ENCODE peak calls at places on chromosomes 13 and 19, in four cellular contexts. One of them, this sample, is unnamed.

GRCh38 chr13:64912141-64912540 is 2318.0 kb downstream of the PCDH9 start:
- DNase-seq in AG09309: peak; percentile 7
- DNase-seq in WERI-Rb-1: no peak
- DNase-seq in cardiac muscle cell: peak; percentile 72
- DNase-seq in this sample: peak; percentile 10

GRCh38 chr19:33622505-33622808 is 704 bp downstream of the CHST8 start:
- DNase-seq in AG09309: no peak
- DNase-seq in WERI-Rb-1: peak; percentile 22
- DNase-seq in cardiac muscle cell: peak; percentile 7
- DNase-seq in this sample: no peak

GRCh38 chr13:33548065-33548464 is 262.5 kb upstream of the STARD13 start:
- DNase-seq in AG09309: no peak
- DNase-seq in WERI-Rb-1: no peak
- DNase-seq in cardiac muscle cell: no peak
- DNase-seq in this sample: no peak

GRCh38 chr19:38304866-38305429 is 897 bp downstream of the C19orf33 start:
- DNase-seq in AG09309: no peak
- DNase-seq in WERI-Rb-1: peak; percentile 82
- DNase-seq in cardiac muscle cell: no peak
- DNase-seq in this sample: peak; percentile 33

GRCh38 chr19:35738021-35738886 is 4.0 kb downstream of the IGFLR1 start:
- DNase-seq in AG09309: no peak
- DNase-seq in WERI-Rb-1: no peak
- DNase-seq in cardiac muscle cell: no peak
- DNase-seq in this sample: no peak

GRCh38 chr19:10096615-10096963 is 5.9 kb downstream of the ANGPTL6 start:
- DNase-seq in AG09309: no peak
- DNase-seq in WERI-Rb-1: no peak
- DNase-seq in cardiac muscle cell: no peak
- DNase-seq in this sample: no peak

GRCh38 chr19:51691122-51692064 is 1.7 kb upstream of the SPACA6 start:
- DNase-seq in AG09309: no peak
- DNase-seq in WERI-Rb-1: no peak
- DNase-seq in cardiac muscle cell: peak; percentile 81
- DNase-seq in this sample: no peak

GRCh38 chr19:39199025-39199424 is 2.3 kb downstream of the NCCRP1 start:
- DNase-seq in AG09309: no peak
- DNase-seq in WERI-Rb-1: peak; percentile 46
- DNase-seq in cardiac muscle cell: peak; percentile 81
- DNase-seq in this sample: peak; percentile 26

GRCh38 chr19:23311551-23311950 is 61.4 kb upstream of the ZNF724 start:
- DNase-seq in AG09309: no peak
- DNase-seq in WERI-Rb-1: no peak
- DNase-seq in cardiac muscle cell: no peak
- DNase-seq in this sample: no peak

GRCh38 chr19:48964205-48965032 is 690 bp upstream of the FTL start:
- DNase-seq in AG09309: no peak
- DNase-seq in WERI-Rb-1: no peak
- DNase-seq in cardiac muscle cell: peak; percentile 70
- DNase-seq in this sample: no peak

GRCh38 chr13:98978280-98978679 is 416 bp upstream of the DOCK9 start:
- DNase-seq in AG09309: no peak
- DNase-seq in WERI-Rb-1: no peak
- DNase-seq in cardiac muscle cell: peak; percentile 39
- DNase-seq in this sample: peak; percentile 58

GRCh38 chr13:71577127-71577526 is 289.9 kb downstream of the DACH1 start:
- DNase-seq in AG09309: no peak
- DNase-seq in WERI-Rb-1: no peak
- DNase-seq in cardiac muscle cell: peak; percentile 2
- DNase-seq in this sample: peak; percentile 83

GRCh38 chr13:98576215-98576945 is 527 bp downstream of the STK24 start:
- DNase-seq in AG09309: no peak
- DNase-seq in WERI-Rb-1: peak; percentile 67
- DNase-seq in cardiac muscle cell: peak; percentile 39
- DNase-seq in this sample: no peak

GRCh38 chr19:19366691-19367396 is 38.6 kb upstream of the GATAD2A start:
- DNase-seq in AG09309: no peak
- DNase-seq in WERI-Rb-1: peak; percentile 89
- DNase-seq in cardiac muscle cell: peak; percentile 79
- DNase-seq in this sample: no peak

GRCh38 chr13:50283017-50283416 is 267.8 kb downstream of the KCNRG start:
- DNase-seq in AG09309: no peak
- DNase-seq in WERI-Rb-1: no peak
- DNase-seq in cardiac muscle cell: no peak
- DNase-seq in this sample: no peak

GRCh38 chr19:55305491-55305890 is 19.6 kb downstream of the TMEM150B start:
- DNase-seq in AG09309: no peak
- DNase-seq in WERI-Rb-1: peak; percentile 60
- DNase-seq in cardiac muscle cell: peak; percentile 34
- DNase-seq in this sample: no peak

GRCh38 chr13:45349438-45349837 is 8.5 kb upstream of the TPT1 start:
- DNase-seq in AG09309: no peak
- DNase-seq in WERI-Rb-1: no peak
- DNase-seq in cardiac muscle cell: no peak
- DNase-seq in this sample: no peak

GRCh38 chr19:49910179-49910578 is 13.5 kb upstream of the IL4I1 start:
- DNase-seq in AG09309: no peak
- DNase-seq in WERI-Rb-1: no peak
- DNase-seq in cardiac muscle cell: no peak
- DNase-seq in this sample: no peak

GRCh38 chr19:46081928-46082727 is 41.3 kb upstream of the IGFL4 start:
- DNase-seq in AG09309: no peak
- DNase-seq in WERI-Rb-1: peak; percentile 25
- DNase-seq in cardiac muscle cell: peak; percentile 75
- DNase-seq in this sample: no peak

GRCh38 chr19:48596237-48596636 is 10.3 kb upstream of the SPACA4 start:
- DNase-seq in AG09309: no peak
- DNase-seq in WERI-Rb-1: no peak
- DNase-seq in cardiac muscle cell: no peak
- DNase-seq in this sample: no peak

GRCh38 chr19:49866933-49867782 is at the start of gene PNKP:
- DNase-seq in AG09309: no peak
- DNase-seq in WERI-Rb-1: peak; percentile 89
- DNase-seq in cardiac muscle cell: peak; percentile 96
- DNase-seq in this sample: peak; percentile 56

GRCh38 chr13:106738279-106738678 is 170.3 kb upstream of the ARGLU1 start:
- DNase-seq in AG09309: no peak
- DNase-seq in WERI-Rb-1: peak; percentile 54
- DNase-seq in cardiac muscle cell: no peak
- DNase-seq in this sample: no peak

GRCh38 chr13:23279321-23279720 is 98.5 kb downstream of the SGCG start:
- DNase-seq in AG09309: no peak
- DNase-seq in WERI-Rb-1: no peak
- DNase-seq in cardiac muscle cell: peak; percentile 17
- DNase-seq in this sample: no peak

GRCh38 chr19:55379161-55379560 is 2.5 kb downstream of the TMEM190 start:
- DNase-seq in AG09309: no peak
- DNase-seq in WERI-Rb-1: peak; percentile 85
- DNase-seq in cardiac muscle cell: no peak
- DNase-seq in this sample: no peak

GRCh38 chr19:3152431-3152780 is 16.6 kb downstream of the GNA15 start:
- DNase-seq in AG09309: no peak
- DNase-seq in WERI-Rb-1: no peak
- DNase-seq in cardiac muscle cell: no peak
- DNase-seq in this sample: no peak

GRCh38 chr13:50798923-50799322 is 44.6 kb downstream of the DLEU7 start:
- DNase-seq in AG09309: peak; percentile 17
- DNase-seq in WERI-Rb-1: no peak
- DNase-seq in cardiac muscle cell: peak; percentile 32
- DNase-seq in this sample: no peak

GRCh38 chr19:13621413-13621812 is 115.1 kb upstream of the CACNA1A start:
- DNase-seq in AG09309: peak; percentile 80
- DNase-seq in WERI-Rb-1: no peak
- DNase-seq in cardiac muscle cell: peak; percentile 64
- DNase-seq in this sample: peak; percentile 69

GRCh38 chr19:46902402-46902766 is 41.6 kb downstream of the ARHGAP35 start:
- DNase-seq in AG09309: no peak
- DNase-seq in WERI-Rb-1: no peak
- DNase-seq in cardiac muscle cell: no peak
- DNase-seq in this sample: peak; percentile 72

GRCh38 chr13:53844747-53845146 is 816.1 kb downstream of the OLFM4 start:
- DNase-seq in AG09309: no peak
- DNase-seq in WERI-Rb-1: no peak
- DNase-seq in cardiac muscle cell: no peak
- DNase-seq in this sample: no peak

GRCh38 chr19:6738726-6739389 is 622 bp upstream of the TRIP10 start:
- DNase-seq in AG09309: no peak
- DNase-seq in WERI-Rb-1: peak; percentile 87
- DNase-seq in cardiac muscle cell: no peak
- DNase-seq in this sample: no peak
- H3K4me3 ChIP-seq in AG09309: peak overlapping the region; percentile 40
- H3K4me3 ChIP-seq in WERI-Rb-1: peak overlapping the region; percentile 75
- H3K4me3 ChIP-seq in cardiac muscle cell: peak overlapping the region; percentile 7
- H3K4me3 ChIP-seq in this sample: peak overlapping the region; percentile 43

GRCh38 chr19:12494260-12494860 is 9.7 kb upstream of the ZNF709 start:
- DNase-seq in AG09309: no peak
- DNase-seq in WERI-Rb-1: no peak
- DNase-seq in cardiac muscle cell: no peak
- DNase-seq in this sample: no peak

GRCh38 chr19:12496480-12496879 is 11.9 kb upstream of the ZNF709 start:
- DNase-seq in AG09309: no peak
- DNase-seq in WERI-Rb-1: no peak
- DNase-seq in cardiac muscle cell: no peak
- DNase-seq in this sample: no peak

GRCh38 chr19:12497032-12497431 is 12.4 kb upstream of the ZNF709 start:
- DNase-seq in AG09309: no peak
- DNase-seq in WERI-Rb-1: no peak
- DNase-seq in cardiac muscle cell: no peak
- DNase-seq in this sample: no peak

DNA sequence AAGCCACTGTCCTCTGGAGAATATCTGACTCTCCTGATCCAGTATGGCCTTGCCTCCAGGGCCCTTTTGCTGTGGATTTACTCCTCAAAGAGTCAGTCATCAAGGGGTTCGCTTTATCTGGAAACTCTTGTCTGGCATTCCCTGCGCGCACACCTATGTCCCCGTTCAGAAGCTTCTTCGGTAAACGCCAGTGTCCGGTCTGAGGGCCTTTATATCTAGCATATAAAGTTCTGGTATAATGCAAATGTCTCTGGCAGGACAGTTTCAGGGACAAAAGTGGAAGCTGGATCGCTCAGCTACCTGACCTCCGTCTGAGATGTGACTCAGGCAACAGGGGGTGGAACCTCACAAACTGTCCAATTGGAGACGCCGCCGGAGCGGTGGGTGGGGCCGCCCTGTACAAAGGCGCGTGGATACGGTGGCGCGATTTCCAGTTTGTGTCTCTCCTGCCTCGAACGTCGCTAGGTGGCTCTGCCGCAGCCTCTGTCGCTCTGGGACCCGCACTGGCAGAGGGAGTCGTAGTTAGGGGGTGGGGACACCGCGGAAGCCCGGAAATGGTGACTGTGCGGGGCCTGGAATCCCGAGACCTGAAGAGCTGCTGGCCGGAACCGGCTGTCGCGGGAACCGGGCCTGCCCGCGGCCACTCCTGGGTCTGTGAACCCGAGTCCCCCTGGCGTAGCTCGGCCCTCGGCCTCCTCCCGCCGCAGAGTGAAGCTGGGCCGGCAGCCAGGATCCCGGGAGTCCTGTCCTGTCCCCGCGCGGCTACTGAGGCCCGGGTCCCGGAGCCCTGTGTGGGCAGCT is 10.6 kb upstream of the ZNF709 start:
- DNase-seq in AG09309: peak; percentile 44
- DNase-seq in WERI-Rb-1: peak; percentile 98
- DNase-seq in cardiac muscle cell: peak; percentile 81
- DNase-seq in this sample: peak; percentile 62
- TF ChIP-seq CTCF in AG09309: peak; percentile 43
- TF ChIP-seq CTCF in WERI-Rb-1: peak; percentile 74
- TF ChIP-seq CTCF in cardiac muscle cell: peak; percentile 37
- TF ChIP-seq CTCF in this sample: peak; percentile 43

DNA sequence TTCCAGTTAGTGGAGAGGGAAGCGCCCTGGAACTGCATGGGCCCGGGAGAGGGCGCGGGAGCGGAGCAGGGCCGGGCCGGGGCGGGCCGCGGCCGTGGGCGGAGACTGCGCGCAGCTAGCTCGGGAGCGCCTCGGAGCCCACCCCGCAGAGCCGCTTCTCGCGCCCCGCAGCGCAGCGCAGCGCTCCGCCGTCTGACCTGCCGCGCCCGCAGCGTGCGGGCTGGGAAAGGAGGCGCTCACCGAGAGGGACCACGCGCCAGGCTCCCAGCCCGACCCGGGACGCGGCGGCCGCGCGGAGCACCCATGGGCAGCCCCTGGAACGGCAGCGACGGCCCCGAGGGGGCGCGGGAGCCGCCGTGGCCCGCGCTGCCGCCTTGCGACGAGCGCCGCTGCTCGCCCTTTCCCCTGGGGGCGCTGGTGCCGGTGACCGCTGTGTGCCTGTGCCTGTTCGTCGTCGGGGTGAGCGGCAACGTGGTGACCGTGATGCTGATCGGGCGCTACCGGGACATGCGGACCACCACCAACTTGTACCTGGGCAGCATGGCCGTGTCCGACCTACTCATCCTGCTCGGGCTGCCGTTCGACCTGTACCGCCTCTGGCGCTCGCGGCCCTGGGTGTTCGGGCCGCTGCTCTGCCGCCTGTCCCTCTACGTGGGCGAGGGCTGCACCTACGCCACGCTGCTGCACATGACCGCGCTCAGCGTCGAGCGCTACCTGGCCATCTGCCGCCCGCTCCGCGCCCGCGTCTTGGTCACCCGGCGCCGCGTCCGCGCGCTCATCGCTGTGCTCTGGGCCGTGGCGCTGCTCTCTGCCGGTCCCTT is at the start of gene MLNR:
- DNase-seq in AG09309: no peak
- DNase-seq in WERI-Rb-1: peak; percentile 14
- DNase-seq in cardiac muscle cell: peak; percentile 49
- DNase-seq in this sample: no peak
- H3K4me3 ChIP-seq in AG09309: peak within 1 kb of the TSS; percentile 19
- H3K4me3 ChIP-seq in WERI-Rb-1: peak within 1 kb of the TSS; percentile 36
- H3K4me3 ChIP-seq in cardiac muscle cell: peak within 1 kb of the TSS; percentile 24
- H3K4me3 ChIP-seq in this sample: peak within 1 kb of the TSS; percentile 25

GRCh38 chr19:741506-742131 is 9.3 kb upstream of the MISP start:
- DNase-seq in AG09309: no peak
- DNase-seq in WERI-Rb-1: peak; percentile 37
- DNase-seq in cardiac muscle cell: no peak
- DNase-seq in this sample: no peak
- TF ChIP-seq CTCF in AG09309: no peak
- TF ChIP-seq CTCF in WERI-Rb-1: peak; percentile 57
- TF ChIP-seq CTCF in cardiac muscle cell: no peak
- TF ChIP-seq CTCF in this sample: peak; percentile 36

This sample was measured in retinal pigment epithelial cell.